ENCODE peak calls at places on chromosomes 3 and 15, in four cellular contexts. S is GM12878, B is HepG2, I is H1. G is an unnamed sample.

GRCh38 chr15:92069308-92070244 is 216.1 kb downstream of the SLCO3A1 start:
- DNase-seq in I (no peak), S (peak; percentile 44), B (no peak), G (no peak)

GRCh38 chr3:184682671-184683070 is 29.2 kb downstream of the MAGEF1 start:
- DNase-seq in B (no peak), I (no peak), S (no peak), G (no peak)

GRCh38 chr3:34258271-34259015 is 460.0 kb downstream of the PDCD6IP start:
- DNase-seq in B (no peak), I (no peak), S (no peak), G (peak; percentile 57)

GRCh38 chr15:88513195-88513594 is 33.3 kb downstream of the DET1 start:
- DNase-seq in I (no peak), B (no peak), S (no peak), G (no peak)

GRCh38 chr3:194775266-194775665 is 89.6 kb downstream of the FAM43A start:
- DNase-seq in I (no peak), S (no peak), B (no peak), G (no peak)

GRCh38 chr15:68054658-68055223 is 626 bp downstream of the PIAS1 start:
- DNase-seq in S (no peak), I (peak; percentile 15), B (peak; percentile 44), G (peak; percentile 42)

GRCh38 chr15:81323559-81323943 is 390 bp downstream of the STARD5 start:
- DNase-seq in B (peak; percentile 9), S (no peak), I (no peak), G (no peak)

GRCh38 chr15:72685925-72686794 is at the start of the genes BBS4 and HIGD2B:
- DNase-seq in S (peak; percentile 70), I (peak; percentile 86), B (peak; percentile 87), G (peak; percentile 92)

GRCh38 chr3:4850211-4850927 is 128.9 kb upstream of the BHLHE40 start:
- DNase-seq in S (peak; percentile 84), B (no peak), I (no peak), G (no peak)

GRCh38 chr3:196688349-196688748 is 23.7 kb downstream of the CEP19 start:
- DNase-seq in B (no peak), S (no peak), I (no peak), G (no peak)

GRCh38 chr3:13851997-13852637 is 27.8 kb downstream of the WNT7A start:
- DNase-seq in B (no peak), S (no peak), I (no peak), G (no peak)

GRCh38 chr15:90412356-90413194 is 24.5 kb downstream of the IQGAP1 start:
- DNase-seq in B (no peak), I (no peak), S (peak; percentile 72), G (peak; percentile 33)
- TF ChIP-seq SUZ12 in B (no peak), I (no peak), S (no peak), G (no peak)

GRCh38 chr3:100103558-100104441 is 10.5 kb downstream of the FILIP1L start:
- DNase-seq in B (peak; percentile 20), I (no peak), S (peak; percentile 56), G (no peak)
- H3K4me1 ChIP-seq in B (peaks cover 82% of the 10 kb centered on the region), I (peaks cover 2% of the 10 kb centered on the region), S (peaks cover 33% of the 10 kb centered on the region), G (no peaks in the 10 kb centered on the region)

DNA sequence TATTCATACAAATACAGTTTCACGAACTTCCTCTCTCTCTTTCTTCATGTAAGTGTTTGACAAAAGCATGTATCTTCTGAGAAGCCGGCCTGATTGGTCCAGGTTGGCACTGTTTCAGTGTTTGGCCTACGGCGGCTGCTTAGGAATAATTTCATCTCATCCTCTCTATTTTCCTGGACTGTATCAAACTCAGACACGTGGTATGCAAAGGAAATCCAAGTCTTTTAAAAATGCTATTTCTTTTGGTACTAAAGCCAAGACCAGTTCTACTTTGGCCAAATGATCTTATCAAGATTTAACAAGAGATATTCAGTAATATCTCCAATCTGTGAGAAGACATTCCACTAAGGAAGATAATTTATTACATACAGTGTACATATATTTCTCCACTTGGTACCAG is 152.8 kb downstream of the TIGIT start:
- DNase-seq in B (no peak), I (no peak), S (no peak), G (no peak)
- H3K4me3 ChIP-seq in B (no peak overlapping the region), I (no peak overlapping the region), S (peak overlapping the region; percentile 58), G (no peak overlapping the region)

GRCh38 chr3:20742903-20743302 is 556.9 kb upstream of the SGO1 start:
- DNase-seq in S (no peak), I (no peak), B (no peak), G (peak; percentile 18)

GRCh38 chr3:20739814-20740213 is 553.8 kb upstream of the SGO1 start:
- DNase-seq in S (no peak), B (no peak), I (no peak), G (no peak)

GRCh38 chr3:20736287-20736686 is 550.3 kb upstream of the SGO1 start:
- DNase-seq in B (no peak), I (no peak), S (no peak), G (no peak)

GRCh38 chr3:20741381-20741780 is 555.4 kb upstream of the SGO1 start:
- DNase-seq in S (no peak), I (no peak), B (no peak), G (no peak)
- TF ChIP-seq SUZ12 in S (no peak), I (no peak), B (no peak), G (no peak)

DNA sequence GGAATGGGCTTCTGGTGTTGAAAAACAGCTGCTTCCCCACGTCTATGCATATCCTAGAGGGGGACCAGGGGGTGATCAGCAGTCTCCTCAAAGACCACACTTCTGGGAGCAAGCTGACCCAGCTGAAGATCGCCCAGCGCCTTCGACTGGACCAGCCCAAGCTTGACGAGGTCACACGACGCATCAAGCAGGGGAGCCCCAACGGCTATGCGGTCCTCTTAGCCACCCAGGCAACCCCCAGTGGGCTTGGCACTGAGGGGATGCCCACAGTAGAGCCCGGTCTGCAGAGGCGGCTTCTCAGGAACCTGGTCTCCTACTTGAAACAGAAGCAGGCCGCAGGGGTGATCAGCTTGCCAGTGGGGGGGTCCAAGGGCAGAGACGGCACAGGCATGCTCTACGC is 2.5 kb downstream of the RBM15B start:
- DNase-seq in B (no peak), S (no peak), I (no peak), G (no peak)
- H3K4me1 ChIP-seq in B (peaks cover 50% of the 10 kb centered on the region), S (peaks cover 17% of the 10 kb centered on the region), I (peaks cover 16% of the 10 kb centered on the region), G (peaks cover 11% of the 10 kb centered on the region)

GRCh38 chr15:57235186-57235585 is 141.1 kb upstream of the CGNL1 start:
- DNase-seq in S (no peak), I (no peak), B (no peak), G (no peak)

GRCh38 chr15:57235865-57236264 is 140.4 kb upstream of the CGNL1 start:
- DNase-seq in B (no peak), I (no peak), S (no peak), G (no peak)

GRCh38 chr15:57237282-57237642 is 139.0 kb upstream of the CGNL1 start:
- DNase-seq in S (no peak), B (no peak), I (no peak), G (no peak)

GRCh38 chr15:57237676-57238075 is 138.6 kb upstream of the CGNL1 start:
- DNase-seq in S (no peak), I (no peak), B (no peak), G (no peak)

GRCh38 chr15:57236561-57237281 is 139.6 kb upstream of the CGNL1 start:
- DNase-seq in B (no peak), I (no peak), S (no peak), G (no peak)
- H3K4me3 ChIP-seq in B (no peak overlapping the region), I (no peak overlapping the region), S (no peak overlapping the region), G (no peak overlapping the region)

DNA sequence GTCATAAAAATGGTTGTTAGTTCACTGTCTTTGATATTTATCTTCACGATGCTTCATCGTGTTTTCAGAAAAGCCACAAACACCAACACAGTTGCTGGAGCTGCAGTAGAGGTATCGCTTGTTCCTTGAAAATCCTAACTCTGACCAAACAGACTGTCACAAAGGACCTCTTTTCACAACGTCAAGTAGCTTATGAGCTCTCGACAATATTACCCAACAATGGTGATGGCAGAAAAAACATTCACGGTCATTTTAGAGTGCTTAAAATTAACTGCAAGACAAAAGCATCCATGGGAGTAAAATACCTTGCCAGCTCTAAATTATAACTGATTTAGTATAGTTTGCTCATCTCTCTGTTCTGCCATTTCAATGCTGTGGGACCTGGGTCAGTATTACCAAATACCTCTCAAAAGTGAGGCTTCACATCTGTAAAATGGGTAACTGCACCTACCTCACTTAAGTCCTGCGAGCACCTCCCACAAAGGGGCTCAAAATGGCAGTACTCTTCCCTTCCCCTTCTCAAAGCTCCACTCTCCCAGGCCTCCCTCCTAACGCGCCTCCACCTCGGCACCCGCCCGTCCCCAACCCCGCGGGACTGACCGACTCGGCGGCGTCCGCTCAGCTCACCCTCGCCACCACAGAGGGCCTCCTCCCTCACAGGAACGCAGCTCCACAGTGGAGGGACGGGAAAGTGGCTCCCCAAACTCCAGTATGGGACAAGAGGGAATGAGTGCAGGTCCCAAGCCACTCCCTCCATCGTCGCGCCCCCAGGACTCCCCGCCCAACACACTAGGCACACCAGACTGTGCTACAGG is 534 bp downstream of the TRIM59 start:
- DNase-seq in B (no peak), I (no peak), S (no peak), G (peak; percentile 56)
- TF ChIP-seq SUZ12 in B (no peak), I (no peak), S (no peak), G (no peak)